ENCODE peak calls at places on chromosome 1, in six cellular contexts. E is cardiac fibroblast, P is BE2C, H is AG04449, G is body of pancreas, F is uterus. I is an unnamed sample.

GRCh38 chr1:18923721-18924610 is 21.6 kb upstream of the ALDH4A1 start:
- DNase-seq in E (peak), P (no peak), H (no peak), G (no peak), F (no peak), I (peak)

GRCh38 chr1:182787002-182787324 is 2.6 kb upstream of the NPL start:
- DNase-seq in E (no peak), P (no peak), H (no peak), G (no peak), F (no peak), I (no peak)

GRCh38 chr1:55212349-55213028 is 2.7 kb downstream of the USP24 start:
- DNase-seq in E (no peak), P (no peak), H (no peak), G (no peak), F (no peak), I (no peak)

GRCh38 chr1:201025571-201026002 is 2.1 kb upstream of the KIF21B start:
- DNase-seq in E (peak), P (no peak), H (no peak), G (no peak), F (no peak), I (no peak)

GRCh38 chr1:229011022-229011421 is 259.9 kb upstream of the RAB4A start:
- DNase-seq in E (no peak), P (no peak), H (no peak), G (no peak), F (no peak), I (no peak)

GRCh38 chr1:157000686-157001085 is 44.9 kb downstream of the ARHGEF11 start:
- DNase-seq in E (no peak), P (no peak), H (no peak), G (no peak), F (no peak), I (no peak)

GRCh38 chr1:91731815-91732214 is 154.1 kb downstream of the TGFBR3 start:
- DNase-seq in E (peak), P (no peak), H (no peak), G (no peak), F (no peak), I (no peak)

GRCh38 chr1:183021405-183022201 is 1.6 kb upstream of the LAMC1 start:
- DNase-seq in E (no peak), P (no peak), H (no peak), G (no peak), F (no peak), I (no peak)

GRCh38 chr1:168468822-168469221 is 75.0 kb downstream of the XCL2 start:
- DNase-seq in E (no peak), P (no peak), H (no peak), G (no peak), F (no peak), I (no peak)

GRCh38 chr1:212915245-212916091 is 34.9 kb upstream of the VASH2 start:
- DNase-seq in E (peak), P (peak), H (no peak), G (peak), F (peak), I (no peak)

GRCh38 chr1:232905324-232906034 is 44.9 kb upstream of the NTPCR start:
- DNase-seq in E (no peak), P (no peak), H (no peak), G (no peak), F (no peak), I (no peak)

GRCh38 chr1:21149862-21150432 is 26.8 kb downstream of the EIF4G3 start:
- DNase-seq in E (peak), P (no peak), H (peak), G (no peak), F (no peak), I (peak)

GRCh38 chr1:38991638-38992449 is 768 bp downstream of the AKIRIN1 start:
- DNase-seq in E (peak), P (peak), H (no peak), G (peak), F (peak), I (peak)

GRCh38 chr1:48876221-48876785 is 99.6 kb upstream of the BEND5 start:
- DNase-seq in E (peak), P (no peak), H (no peak), G (no peak), F (no peak), I (no peak)

GRCh38 chr1:107974090-107974489 is 9.1 kb upstream of the VAV3 start:
- DNase-seq in E (no peak), P (no peak), H (no peak), G (no peak), F (no peak), I (no peak)

GRCh38 chr1:244163861-244164562 is 112.9 kb downstream of the ZBTB18 start:
- DNase-seq in E (peak), P (peak), H (peak), G (peak), F (no peak), I (no peak)

GRCh38 chr1:88296227-88297010 is 387.7 kb upstream of the PKN2 start:
- DNase-seq in E (no peak), P (no peak), H (no peak), G (no peak), F (no peak), I (no peak)

GRCh38 chr1:4700801-4701200 is 46.4 kb downstream of the AJAP1 start:
- DNase-seq in E (no peak), P (no peak), H (no peak), G (no peak), F (no peak), I (no peak)

GRCh38 chr1:114032271-114033218 is 53.3 kb downstream of the OLFML3 start:
- DNase-seq in E (peak), P (no peak), H (peak), G (no peak), F (no peak), I (no peak)

GRCh38 chr1:64471218-64471719 is 1.3 kb downstream of the CACHD1 start:
- DNase-seq in E (no peak), P (peak), H (no peak), G (peak), F (peak), I (peak)

GRCh38 chr1:87358219-87358618 is 29.5 kb downstream of the LMO4 start:
- DNase-seq in E (no peak), P (no peak), H (no peak), G (no peak), F (no peak), I (no peak)

GRCh38 chr1:23217421-23218115 is at the start of gene HTR1D:
- DNase-seq in E (no peak), P (peak), H (no peak), G (peak), F (no peak), I (no peak)

GRCh38 chr1:45122724-45123123 is 83.7 kb downstream of the ZSWIM5 start:
- DNase-seq in E (no peak), P (no peak), H (no peak), G (no peak), F (no peak), I (no peak)

GRCh38 chr1:45117766-45118165 is 88.6 kb downstream of the ZSWIM5 start:
- DNase-seq in E (no peak), P (no peak), H (no peak), G (no peak), F (no peak), I (no peak)

DNA sequence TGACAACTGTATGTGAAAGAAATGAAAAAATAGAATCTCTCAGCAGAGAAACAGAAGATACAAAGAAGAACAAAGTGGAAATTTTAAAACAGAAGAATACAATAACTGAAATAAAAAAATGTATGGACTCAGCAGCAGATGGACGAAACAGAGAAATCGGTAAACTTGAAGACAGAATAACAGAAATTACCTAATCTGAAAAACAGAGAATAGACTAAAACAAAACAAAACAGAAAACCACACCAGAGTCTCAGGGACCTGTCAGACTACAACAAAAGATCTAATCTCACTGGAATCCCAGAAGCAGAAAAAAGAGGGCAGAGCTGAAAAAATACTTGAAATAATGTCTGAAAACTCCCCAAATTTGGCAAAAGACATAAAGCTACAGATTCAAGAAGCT is 83.0 kb downstream of the ZSWIM5 start:
- DNase-seq in E (no peak), P (no peak), H (no peak), G (no peak), F (no peak), I (no peak)
- H3K4me3 ChIP-seq in E (no peak), P (no peak), H (no peak), G (no peak), F (no peak), I (no peak)

DNA sequence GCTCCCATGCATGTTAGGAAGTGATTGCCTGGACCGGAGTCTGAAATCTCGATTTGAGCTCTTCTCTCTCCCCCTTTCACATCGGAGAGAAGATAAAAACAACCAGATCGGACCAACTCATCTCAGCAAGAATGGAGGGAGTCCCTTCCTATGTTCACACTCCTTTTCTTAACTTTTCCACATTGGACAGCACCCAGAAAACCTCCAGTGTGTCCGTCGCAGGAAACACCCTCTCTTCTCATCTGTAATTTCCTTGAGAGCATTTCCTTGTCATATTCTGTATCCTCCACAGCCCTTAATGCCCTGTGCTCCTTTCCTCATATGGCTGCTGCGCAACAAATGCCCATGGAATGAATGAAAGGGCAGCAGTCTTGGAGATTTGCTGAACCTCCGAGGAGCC is 1.5 kb upstream of the TDRD10 start:
- DNase-seq in E (no peak), P (no peak), H (no peak), G (no peak), F (no peak), I (no peak)
- H3K4me3 ChIP-seq in E (no peak), P (no peak), H (no peak), G (no peak), F (peak), I (peak)

GRCh38 chr1:67735806-67736627 is 51.0 kb downstream of the GADD45A start:
- DNase-seq in E (peak), P (peak), H (peak), G (peak), F (peak), I (peak)
- H3K4me3 ChIP-seq in E (peak), P (no peak), H (no peak), G (no peak), F (no peak), I (no peak)

DNA sequence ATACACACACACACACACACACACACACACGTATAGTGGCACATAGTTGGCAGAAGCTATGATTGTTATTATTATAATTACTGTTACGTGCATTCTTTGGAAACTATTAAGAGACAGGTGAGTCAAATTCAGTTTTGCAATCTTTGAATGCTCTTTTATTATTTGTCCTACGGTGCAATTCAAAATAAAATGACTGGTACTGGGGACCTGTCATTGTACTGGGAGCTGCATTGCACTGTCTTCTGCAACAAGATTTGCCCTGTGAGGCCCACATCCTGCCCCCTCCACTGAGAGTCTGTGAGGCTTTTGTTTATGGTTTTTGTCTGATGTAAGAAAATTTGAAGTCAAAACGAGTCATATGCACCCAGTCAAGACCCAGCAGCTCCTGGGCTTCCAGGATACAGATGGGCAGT is 1.9 kb downstream of the LY9 start:
- DNase-seq in E (no peak), P (no peak), H (no peak), G (no peak), F (no peak), I (no peak)
- H3K4me3 ChIP-seq in E (no peak), P (no peak), H (no peak), G (no peak), F (no peak), I (no peak)

DNA sequence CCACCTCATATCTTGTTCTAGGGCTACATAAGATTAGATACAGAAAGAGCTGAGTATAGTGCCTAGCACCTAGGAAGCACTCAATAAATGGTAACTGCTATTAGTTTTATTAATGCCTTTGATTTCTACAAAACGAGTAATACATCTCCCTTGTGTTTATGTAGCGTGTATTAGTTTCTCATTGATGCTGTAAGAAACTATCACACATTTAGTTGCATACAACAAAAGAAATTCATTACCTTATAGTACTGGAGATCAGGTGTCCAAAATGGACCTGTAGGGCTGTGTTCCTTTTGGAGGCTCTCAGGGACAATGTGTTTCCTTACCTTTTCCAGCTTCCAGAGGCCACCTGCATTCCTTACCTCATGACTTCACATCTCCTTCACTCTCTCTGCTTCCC is 961 bp upstream of the ERO1B start:
- DNase-seq in E (no peak), P (no peak), H (no peak), G (no peak), F (no peak), I (no peak)
- H3K4me3 ChIP-seq in E (peak), P (no peak), H (no peak), G (no peak), F (peak), I (peak)

GRCh38 chr1:9615316-9616063 is 26.8 kb downstream of the TMEM201 start:
- DNase-seq in E (peak), P (peak), H (no peak), G (peak), F (peak), I (no peak)

GRCh38 chr1:9621032-9621431 is 30.5 kb upstream of the PIK3CD start:
- DNase-seq in E (no peak), P (no peak), H (no peak), G (no peak), F (no peak), I (no peak)

GRCh38 chr1:9624081-9624480 is 27.4 kb upstream of the PIK3CD start:
- DNase-seq in E (no peak), P (no peak), H (no peak), G (no peak), F (no peak), I (no peak)

GRCh38 chr1:9613625-9614299 is 25.1 kb downstream of the TMEM201 start:
- DNase-seq in E (no peak), P (no peak), H (no peak), G (no peak), F (no peak), I (no peak)

GRCh38 chr1:9618912-9619679 is 30.4 kb downstream of the TMEM201 start:
- DNase-seq in E (no peak), P (no peak), H (no peak), G (no peak), F (no peak), I (no peak)
- H3K4me3 ChIP-seq in E (no peak), P (no peak), H (no peak), G (no peak), F (no peak), I (no peak)